ENCODE peak calls at places on chromosomes 2 and 18, in ten cellular contexts. Z is NCI-H1417; E is GM19239; A is iris pigment epithelial cell; P is NCI-H524; F is T-helper 9 cell; B is fibroblast of the aortic adventitia; H is WTC11; W is activated CD4-positive, alpha-beta T cell treated with anti-CD3 and anti-CD28 coated beads, Interleukin-2, amount 50 U/mL, for 4 hours; M is cerebellar cortex. J is an unnamed sample.

GRCh38 chr18:65352183-65352582 is 398.6 kb upstream of the CDH7 start:
- DNase-seq in H (no peak), E (no peak), B (no peak), P (peak; percentile 95), W (no peak), M (peak; percentile 50), Z (no peak), F (no peak), A (no peak), J (no peak)

GRCh38 chr2:181984814-181985631 is 630 bp upstream of the PPP1R1C start:
- DNase-seq in M (peak; percentile 84), Z (no peak), W (no peak), E (no peak), A (no peak), H (no peak), B (peak; percentile 21), P (peak; percentile 19), F (no peak), J (no peak)

GRCh38 chr2:126963390-126963789 is 64.7 kb downstream of the TEX51 start:
- DNase-seq in F (no peak), W (no peak), P (peak; percentile 96), M (no peak), H (no peak), B (no peak), A (no peak), E (no peak), Z (no peak), J (no peak)

GRCh38 chr2:143513081-143513480 is 383.9 kb downstream of the ARHGAP15 start:
- DNase-seq in W (no peak), Z (peak; percentile 24), A (peak; percentile 71), M (peak; percentile 19), F (no peak), H (peak; percentile 43), B (peak; percentile 74), P (peak; percentile 67), E (peak; percentile 4), J (peak; percentile 44)

GRCh38 chr2:43158259-43158880 is 68.0 kb downstream of the ZFP36L2 start:
- DNase-seq in A (peak; percentile 69), M (no peak), W (peak; percentile 42), P (no peak), F (peak; percentile 38), B (peak; percentile 88), E (no peak), Z (no peak), H (no peak), J (peak; percentile 87)

GRCh38 chr2:215895330-215895729 is 118.0 kb downstream of the MREG start:
- DNase-seq in B (no peak), F (no peak), Z (no peak), W (no peak), P (no peak), H (no peak), A (no peak), M (no peak), E (no peak), J (no peak)

GRCh38 chr2:180983468-180984388 is 3.3 kb downstream of the UBE2E3 start:
- DNase-seq in E (no peak), B (peak; percentile 70), F (no peak), A (peak; percentile 62), P (peak; percentile 39), W (no peak), Z (peak; percentile 40), H (no peak), M (peak; percentile 83), J (no peak)

GRCh38 chr2:135709992-135710391 is 31.7 kb upstream of the UBXN4 start:
- DNase-seq in M (peak; percentile 54), W (peak; percentile 73), H (peak; percentile 62), E (peak; percentile 40), Z (peak; percentile 40), F (peak; percentile 64), P (peak; percentile 36), B (peak; percentile 60), A (peak; percentile 27), J (peak; percentile 63)

GRCh38 chr2:152573168-152573567 is 144.1 kb downstream of the PRPF40A start:
- DNase-seq in B (peak; percentile 39), P (no peak), H (no peak), W (no peak), E (no peak), A (peak; percentile 95), M (no peak), F (no peak), Z (no peak), J (no peak)

GRCh38 chr2:99729104-99729503 is 239.3 kb upstream of the REV1 start:
- DNase-seq in B (no peak), W (no peak), E (no peak), F (no peak), A (no peak), M (peak; percentile 28), P (peak; percentile 57), Z (no peak), H (no peak), J (no peak)

GRCh38 chr2:234107861-234108260 is 57.4 kb downstream of the SPP2 start:
- DNase-seq in F (no peak), E (no peak), B (no peak), H (no peak), A (no peak), W (no peak), P (no peak), Z (no peak), M (no peak), J (no peak)

GRCh38 chr2:70145168-70145538 is 45.7 kb downstream of the C2orf42 start:
- DNase-seq in A (no peak), B (no peak), Z (no peak), F (no peak), M (no peak), P (no peak), E (no peak), W (no peak), H (no peak), J (no peak)

GRCh38 chr2:102355526-102356380 is at the start of gene IL18R1:
- DNase-seq in Z (peak; percentile 38), H (peak; percentile 79), A (peak; percentile 76), E (peak; percentile 28), B (peak; percentile 67), W (peak; percentile 58), P (peak; percentile 69), M (peak; percentile 19), F (peak; percentile 56), J (peak; percentile 72)

GRCh38 chr2:17979707-17980106 is 101.2 kb downstream of the KCNS3 start:
- DNase-seq in H (no peak), F (no peak), Z (no peak), B (peak; percentile 39), W (no peak), A (peak; percentile 54), E (no peak), M (no peak), P (no peak), J (no peak)

GRCh38 chr2:152518656-152519580 is 183.9 kb downstream of the FMNL2 start:
- DNase-seq in E (no peak), P (no peak), Z (peak; percentile 20), A (no peak), M (peak; percentile 74), W (no peak), H (no peak), B (peak; percentile 36), F (no peak), J (no peak)

J was measured in ureter.